ENCODE peak calls at places on chromosomes 11 and 22, in nine cellular contexts. L is activated CD4-positive, alpha-beta T cell treated with anti-CD3 and anti-CD28 coated beads, Interleukin-2, amount 50 U/mL, for 1 hour; R is effector memory CD8-positive, alpha-beta T cell; E is activated T-helper 1 cell treated with Interleukin-2 at 50 U/mL for 16 hours; J is HFF-Myc; C is BJ; G is A549; Z is retinal pigment epithelial cell; P is CD4-positive, alpha-beta T cell. X is an unnamed sample.

GRCh38 chr11:12195773-12196172 is 85.4 kb downstream of the MICAL2 start:
- DNase-seq in G (no peak), P (peak; percentile 29), Z (no peak), C (no peak), E (peak; percentile 22), R (peak; percentile 45), J (no peak), L (peak; percentile 28), X (no peak)

GRCh38 chr11:121366970-121367369 is 74.4 kb downstream of the SC5D start:
- DNase-seq in J (no peak), C (no peak), G (no peak), L (no peak), Z (no peak), E (no peak), R (no peak), P (no peak), X (peak; percentile 99)

GRCh38 chr22:44711701-44712100 is 9.7 kb downstream of the PRR5 start:
- DNase-seq in C (no peak), G (no peak), Z (no peak), L (no peak), P (no peak), E (no peak), R (no peak), J (no peak), X (no peak)

GRCh38 chr22:38872831-38873248 is 824 bp upstream of the CBX6 start:
- DNase-seq in G (peak; percentile 37), P (no peak), J (no peak), Z (no peak), R (no peak), E (no peak), C (no peak), L (no peak), X (peak; percentile 31)

GRCh38 chr11:4048340-4048739 is 46.3 kb upstream of the RRM1 start:
- DNase-seq in Z (no peak), G (no peak), E (no peak), R (no peak), P (no peak), C (no peak), J (no peak), L (no peak), X (no peak)

GRCh38 chr11:112042161-112042960 is 17.2 kb downstream of the DLAT start:
- DNase-seq in Z (no peak), E (no peak), G (no peak), P (no peak), L (no peak), R (no peak), C (no peak), J (no peak), X (no peak)

GRCh38 chr11:14414470-14415461 is 55.8 kb upstream of the RRAS2 start:
- DNase-seq in P (peak; percentile 55), G (no peak), Z (no peak), C (no peak), J (no peak), E (peak; percentile 40), L (peak; percentile 49), R (peak; percentile 70), X (no peak)

GRCh38 chr11:20840341-20840740 is 171.0 kb downstream of the NELL1 start:
- DNase-seq in C (no peak), Z (no peak), R (no peak), E (no peak), L (no peak), P (no peak), G (no peak), J (no peak), X (peak; percentile 49)

GRCh38 chr22:41636467-41636866 is 15.4 kb downstream of the XRCC6 start:
- DNase-seq in R (no peak), E (no peak), C (no peak), Z (no peak), P (no peak), L (no peak), G (peak; percentile 33), J (no peak), X (no peak)